ENCODE peak calls at places on chromosome 4, in six cellular contexts. V, T, J, A, P and S are unnamed samples.

GRCh38 chr4:11597506-11597905 is 168.8 kb upstream of the HS3ST1 start:
- DNase-seq in V (no peak), T (no peak), J (no peak), A (no peak), P (no peak), S (no peak)

GRCh38 chr4:18923496-18924161 is 902.1 kb upstream of the LCORL start:
- DNase-seq in V (no peak), T (no peak), J (no peak), A (no peak), P (no peak), S (no peak)

GRCh38 chr4:77199276-77199675 is 42.3 kb downstream of the CCNG2 start:
- DNase-seq in V (no peak), T (no peak), J (no peak), A (no peak), P (no peak), S (no peak)

GRCh38 chr4:155033604-155034003 is 174.8 kb upstream of the NPY2R start:
- DNase-seq in V (no peak), T (no peak), J (no peak), A (no peak), P (no peak), S (no peak)

GRCh38 chr4:154691229-154691628 is 52.6 kb upstream of the LRAT start:
- DNase-seq in V (no peak), T (no peak), J (no peak), A (no peak), P (no peak), S (no peak)

GRCh38 chr4:173289351-173289725 is 44.8 kb downstream of the HMGB2 start:
- DNase-seq in V (peak), T (no peak), J (no peak), A (peak), P (no peak), S (no peak)

GRCh38 chr4:4995103-4995761 is 24.0 kb downstream of the CYTL1 start:
- DNase-seq in V (peak), T (peak), J (peak), A (peak), P (peak), S (peak)

GRCh38 chr4:184826315-184827266 is 823 bp upstream of the ACSL1 start:
- DNase-seq in V (peak), T (peak), J (no peak), A (no peak), P (no peak), S (no peak)

GRCh38 chr4:6767341-6767724 is 15.2 kb upstream of the KIAA0232 start:
- DNase-seq in V (peak), T (no peak), J (no peak), A (no peak), P (no peak), S (no peak)

GRCh38 chr4:56181140-56181950 is 205.9 kb downstream of the AASDH start:
- DNase-seq in V (no peak), T (no peak), J (no peak), A (peak), P (no peak), S (no peak)

GRCh38 chr4:8039290-8039689 is 99.6 kb upstream of the AFAP1 start:
- DNase-seq in V (no peak), T (no peak), J (no peak), A (no peak), P (no peak), S (no peak)

GRCh38 chr4:168633474-168633873 is 136.6 kb downstream of the PALLD start:
- DNase-seq in V (no peak), T (no peak), J (no peak), A (no peak), P (no peak), S (no peak)

GRCh38 chr4:168633071-168633470 is 136.2 kb downstream of the PALLD start:
- DNase-seq in V (no peak), T (no peak), J (no peak), A (no peak), P (no peak), S (no peak)

GRCh38 chr4:168632246-168632832 is 135.5 kb downstream of the PALLD start:
- DNase-seq in V (no peak), T (no peak), J (no peak), A (no peak), P (no peak), S (no peak)

GRCh38 chr4:168636040-168636439 is 139.2 kb downstream of the PALLD start:
- DNase-seq in V (no peak), T (no peak), J (no peak), A (no peak), P (no peak), S (no peak)

DNA sequence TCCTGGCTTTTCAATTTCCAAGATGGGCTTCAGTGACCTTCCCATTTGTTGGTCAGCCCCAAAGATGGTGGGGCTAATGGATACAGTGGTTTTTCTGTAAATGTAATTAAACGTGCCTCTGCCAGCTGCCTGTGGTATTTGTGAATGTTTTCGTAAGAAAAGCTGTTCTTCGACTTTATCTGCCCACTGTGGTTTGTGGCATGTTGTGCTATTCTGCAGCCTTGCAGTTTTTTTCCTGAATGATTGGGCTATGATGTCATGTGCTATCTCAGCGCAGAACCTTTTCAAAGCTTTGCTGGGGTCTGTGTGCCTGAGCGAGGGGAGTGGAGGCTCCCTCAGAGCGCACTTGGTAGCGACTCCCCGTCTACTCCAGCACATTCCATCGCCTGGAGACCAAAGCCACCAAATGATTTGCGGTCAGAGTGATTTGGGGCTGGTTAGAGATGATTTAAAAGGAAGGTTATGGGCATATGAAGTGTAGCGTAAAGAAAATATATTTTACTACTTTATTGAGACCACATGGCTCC is 137.5 kb downstream of the PALLD start:
- DNase-seq in V (peak), T (no peak), J (no peak), A (peak), P (no peak), S (no peak)
- H3K4me3 ChIP-seq in V (peak), T (no peak), J (no peak), A (no peak), P (no peak), S (no peak)

GRCh38 chr4:31294655-31295054 is 574.5 kb downstream of the PCDH7 start:
- DNase-seq in V (no peak), T (no peak), J (no peak), A (no peak), P (no peak), S (no peak)

GRCh38 chr4:31290836-31291235 is 570.7 kb downstream of the PCDH7 start:
- DNase-seq in V (no peak), T (no peak), J (no peak), A (no peak), P (no peak), S (no peak)

GRCh38 chr4:31295081-31295480 is 574.9 kb downstream of the PCDH7 start:
- DNase-seq in V (no peak), T (no peak), J (no peak), A (no peak), P (no peak), S (no peak)

DNA sequence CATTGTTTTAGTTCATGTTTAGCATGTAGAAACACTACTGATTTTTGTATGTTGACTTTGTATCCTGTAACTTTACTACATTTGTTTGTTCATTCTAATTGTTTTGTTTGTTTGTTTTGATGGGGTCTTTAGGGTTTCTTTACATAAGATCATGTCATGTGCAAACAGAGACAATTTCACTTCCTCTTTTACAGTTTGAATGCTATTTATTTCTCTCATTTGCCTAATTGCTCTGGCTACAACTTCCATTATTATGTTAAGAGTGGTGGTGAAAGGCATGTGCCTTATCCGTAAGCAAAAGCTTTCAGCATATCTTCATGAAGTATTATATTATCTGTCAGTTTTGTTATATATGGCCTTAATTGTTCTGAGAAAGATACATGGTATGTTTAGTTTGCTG is 571.1 kb downstream of the PCDH7 start:
- DNase-seq in V (no peak), T (no peak), J (no peak), A (no peak), P (no peak), S (no peak)
- H3K4me3 ChIP-seq in V (no peak), T (no peak), J (no peak), A (no peak), P (no peak), S (no peak)

GRCh38 chr4:162921178-162921785 is 245.4 kb downstream of the NAF1 start:
- DNase-seq in V (no peak), T (no peak), J (no peak), A (no peak), P (no peak), S (no peak)

GRCh38 chr4:162920649-162921048 is 246.0 kb downstream of the NAF1 start:
- DNase-seq in V (no peak), T (no peak), J (no peak), A (no peak), P (no peak), S (no peak)
- H3K4me3 ChIP-seq in V (no peak), T (no peak), J (no peak), A (no peak), P (no peak), S (no peak)

GRCh38 chr4:113292371-113293042 is 243.1 kb downstream of the ANK2 start:
- DNase-seq in V (peak), T (no peak), J (no peak), A (peak), P (no peak), S (no peak)
- H3K4me3 ChIP-seq in V (no peak), T (no peak), J (no peak), A (no peak), P (no peak), S (no peak)

GRCh38 chr4:88757776-88758175 is 60.1 kb upstream of the NAP1L5 start:
- DNase-seq in V (no peak), T (no peak), J (no peak), A (no peak), P (no peak), S (no peak)
- H3K4me3 ChIP-seq in V (no peak), T (no peak), J (no peak), A (no peak), P (no peak), S (no peak)

GRCh38 chr4:140237616-140238352 is 83.8 kb upstream of the MAML3 start:
- DNase-seq in V (peak), T (no peak), J (peak), A (peak), P (no peak), S (no peak)
- H3K4me3 ChIP-seq in V (no peak), T (no peak), J (no peak), A (peak), P (no peak), S (no peak)

DNA sequence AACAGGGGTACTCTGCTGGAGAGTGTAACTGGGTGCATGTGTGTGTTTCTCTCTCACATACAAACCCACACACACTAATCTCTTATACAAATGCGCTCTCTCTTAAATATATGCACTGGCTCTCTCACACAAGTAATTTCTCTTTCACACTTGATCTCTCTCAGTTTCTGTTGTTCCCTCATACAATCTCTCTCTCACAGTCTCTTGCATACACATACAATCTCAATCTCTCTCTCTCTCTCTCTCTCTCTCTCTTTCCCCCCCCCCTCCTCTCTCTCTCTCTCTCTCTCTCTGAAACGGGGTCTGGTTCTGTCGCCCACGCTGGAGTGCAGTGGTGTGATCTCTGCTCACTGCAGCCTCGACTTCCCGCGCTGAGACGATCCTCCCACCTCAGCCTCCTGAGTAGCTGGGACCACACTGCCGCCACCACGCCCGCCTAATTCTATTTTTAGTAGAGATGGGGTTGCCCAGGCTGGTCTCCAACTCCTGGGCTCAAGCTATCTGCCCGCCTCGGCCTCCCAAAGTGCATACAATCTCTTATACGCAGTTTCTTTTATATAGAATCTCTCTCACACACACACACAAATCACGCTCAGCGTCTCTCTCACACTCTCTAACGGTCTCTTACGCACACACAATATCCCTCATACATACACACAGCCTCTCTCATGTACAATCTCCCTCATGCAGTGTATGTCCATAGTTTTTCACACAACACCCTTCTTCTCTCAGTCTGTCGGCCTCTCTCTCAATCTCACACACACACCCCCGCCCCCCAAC is 518 bp upstream of the FAM241A start:
- DNase-seq in V (no peak), T (no peak), J (no peak), A (no peak), P (no peak), S (no peak)
- H3K4me3 ChIP-seq in V (peak), T (no peak), J (no peak), A (peak), P (peak), S (peak)